ENCODE peak calls at places on chromosome 14, in five cellular contexts. K is stimulated activated CD8-positive, alpha-beta memory T cell treated with anti-CD3 and anti-CD28 coated beads, Interleukin-4, amount 100 ng/mL, for 1 hour; F is H4; P is cardiac fibroblast; X is AG09309. U is an unnamed sample.

GRCh38 chr14:66709292-66709691 is 201.3 kb downstream of the GPHN start:
- DNase-seq in F (no peak), P (peak), K (no peak), X (peak), U (peak)

GRCh38 chr14:89093083-89093482 is 268.6 kb downstream of the TTC8 start:
- DNase-seq in X (no peak), K (no peak), P (peak), F (no peak), U (no peak)

GRCh38 chr14:95614335-95614734 is 71.9 kb upstream of the TCL1B start:
- DNase-seq in P (no peak), F (no peak), X (no peak), K (no peak), U (peak)

GRCh38 chr14:93959239-93960107 is 16.9 kb downstream of the ASB2 start:
- DNase-seq in F (peak), P (peak), K (peak), X (peak), U (peak)

GRCh38 chr14:76574416-76574815 is 186.9 kb upstream of the VASH1 start:
- DNase-seq in P (no peak), K (no peak), F (no peak), X (no peak), U (no peak)

GRCh38 chr14:94132285-94132887 is 3.0 kb upstream of the IFI27L2 start:
- DNase-seq in X (no peak), F (no peak), P (peak), K (no peak), U (peak)

GRCh38 chr14:68146812-68147211 is 327.2 kb downstream of the RAD51B start:
- DNase-seq in K (no peak), X (peak), F (peak), P (peak), U (peak)

GRCh38 chr14:45426685-45427282 is 173.8 kb upstream of the MIS18BP1 start:
- DNase-seq in X (peak), F (peak), P (peak), K (no peak), U (peak)

GRCh38 chr14:95059126-95059525 is 98.2 kb downstream of the DICER1 start:
- DNase-seq in X (no peak), K (no peak), F (no peak), P (no peak), U (no peak)

GRCh38 chr14:30621354-30621953 is 665 bp upstream of the SCFD1 start:
- DNase-seq in X (no peak), F (no peak), K (no peak), P (peak), U (no peak)

GRCh38 chr14:20419404-20419803 is 6.1 kb upstream of the TEP1 start:
- DNase-seq in P (no peak), F (no peak), K (no peak), X (no peak), U (no peak)

GRCh38 chr14:59629384-59630158 is 53.0 kb upstream of the CCDC175 start:
- DNase-seq in P (no peak), F (no peak), X (no peak), K (no peak), U (no peak)

GRCh38 chr14:66495214-66496098 is 9.3 kb downstream of the CCDC196 start:
- DNase-seq in X (peak), F (peak), P (peak), K (no peak), U (peak)

GRCh38 chr14:73712540-73713141 is 1.5 kb downstream of the PNMA1 start:
- DNase-seq in K (no peak), P (peak), F (no peak), X (no peak), U (peak)

GRCh38 chr14:95255013-95255412 is 64.7 kb downstream of the CLMN start:
- DNase-seq in K (no peak), F (no peak), P (no peak), X (no peak), U (no peak)

GRCh38 chr14:80554139-80554538 is 342.8 kb upstream of the DIO2 start:
- DNase-seq in X (no peak), K (no peak), P (no peak), F (no peak), U (no peak)

GRCh38 chr14:62759796-62760195 is 285.5 kb downstream of the KCNH5 start:
- DNase-seq in P (no peak), F (no peak), X (no peak), K (no peak), U (no peak)

GRCh38 chr14:65255583-65256443 is 153.5 kb upstream of the MAX start:
- DNase-seq in X (no peak), F (no peak), K (no peak), P (no peak), U (peak)

GRCh38 chr14:55585854-55586253 is 5.8 kb downstream of the KTN1 start:
- DNase-seq in X (no peak), P (peak), K (no peak), F (peak), U (peak)

GRCh38 chr14:53390008-53390407 is 236.9 kb upstream of the DDHD1 start:
- DNase-seq in K (no peak), X (no peak), P (no peak), F (no peak), U (no peak)

GRCh38 chr14:24680516-24680915 is 46.5 kb upstream of the GZMB start:
- DNase-seq in P (no peak), F (no peak), K (no peak), X (no peak), U (no peak)

GRCh38 chr14:30283822-30284446 is 275.0 kb upstream of the G2E3 start:
- DNase-seq in F (peak), P (peak), K (no peak), X (peak), U (peak)

GRCh38 chr14:85308531-85309300 is 221.2 kb upstream of the FLRT2 start:
- DNase-seq in K (no peak), P (peak), X (no peak), F (no peak), U (no peak)